ENCODE peak calls at places on chromosomes 6 and 20, in seven cellular contexts. E is C1 segment of cervical spinal cord; O is EH; H is stimulated activated CD4-positive, alpha-beta T cell treated with anti-CD3 and anti-CD28 coated beads, Interleukin-2, amount 100 ng/mL, for 48 hours; F is GM23248; L is NCI-H226; J is right cardiac atrium. T is an unnamed sample.

GRCh38 chr6:17165383-17165782 is 63.5 kb downstream of the STMND1 start:
- DNase-seq in E (no peak), O (peak; percentile 94), H (no peak), F (peak; percentile 51), L (no peak), J (no peak), T (no peak)

GRCh38 chr6:41677430-41678045 is 39.3 kb downstream of the MDFI start:
- DNase-seq in E (no peak), O (no peak), H (no peak), F (no peak), L (no peak), J (peak; percentile 37), T (no peak)

GRCh38 chr6:119957195-119957594 is 607.6 kb upstream of the MAN1A1 start:
- DNase-seq in E (no peak), O (no peak), H (no peak), F (no peak), L (no peak), J (no peak), T (no peak)

GRCh38 chr6:123415844-123416468 is 220.8 kb downstream of the TRDN start:
- DNase-seq in E (no peak), O (peak; percentile 45), H (peak; percentile 37), F (peak; percentile 67), L (no peak), J (no peak), T (peak; percentile 32)

GRCh38 chr20:50723672-50724071 is 7.7 kb upstream of the PARD6B start:
- DNase-seq in E (no peak), O (no peak), H (no peak), F (no peak), L (no peak), J (no peak), T (no peak)

GRCh38 chr6:148524976-148525375 is 182.3 kb downstream of the SASH1 start:
- DNase-seq in E (no peak), O (peak; percentile 94), H (no peak), F (peak; percentile 89), L (no peak), J (no peak), T (no peak)

GRCh38 chr6:33776764-33777163 is 12.2 kb downstream of the LEMD2 start:
- DNase-seq in E (no peak), O (no peak), H (no peak), F (no peak), L (no peak), J (no peak), T (no peak)

GRCh38 chr6:168113226-168113625 is 34.2 kb upstream of the FRMD1 start:
- DNase-seq in E (no peak), O (no peak), H (no peak), F (no peak), L (no peak), J (no peak), T (no peak)

GRCh38 chr6:142756215-142756630 is 188.8 kb downstream of the HIVEP2 start:
- DNase-seq in E (no peak), O (peak; percentile 91), H (no peak), F (peak; percentile 81), L (peak; percentile 75), J (peak; percentile 39), T (no peak)

GRCh38 chr6:121297699-121298098 is 36.6 kb downstream of the TBC1D32 start:
- DNase-seq in E (no peak), O (no peak), H (no peak), F (peak; percentile 13), L (no peak), J (no peak), T (no peak)

GRCh38 chr6:166466178-166467122 is 83.7 kb upstream of the MPC1 start:
- DNase-seq in E (no peak), O (peak; percentile 93), H (no peak), F (peak; percentile 93), L (peak; percentile 96), J (no peak), T (no peak)

GRCh38 chr6:139381216-139381615 is 6.8 kb upstream of the CITED2 start:
- DNase-seq in E (no peak), O (no peak), H (no peak), F (no peak), L (no peak), J (no peak), T (no peak)